ENCODE peak calls at places on chromosomes 12 and 14, in five cellular contexts. N is IMR-90, M is sigmoid colon, Y is body of pancreas, W is A549. B is an unnamed sample.

GRCh38 chr14:36254020-36254614 is 66.3 kb downstream of the MBIP start:
- DNase-seq in Y (no peak), M (no peak), W (no peak), N (peak; percentile 19), B (no peak)

GRCh38 chr12:125246346-125246656 is 181.1 kb downstream of the AACS start:
- DNase-seq in M (no peak), N (no peak), W (no peak), Y (no peak), B (no peak)

GRCh38 chr14:100363053-100363452 is 39.9 kb downstream of the SLC25A47 start:
- DNase-seq in M (no peak), W (no peak), Y (no peak), N (no peak), B (no peak)

GRCh38 chr14:101408077-101408831 is 153.0 kb upstream of the DIO3 start:
- DNase-seq in W (no peak), N (peak; percentile 90), Y (no peak), M (no peak), B (no peak)

GRCh38 chr14:34398024-34398423 is 64.0 kb downstream of the SPTSSA start:
- DNase-seq in Y (no peak), N (no peak), M (no peak), W (no peak), B (no peak)

GRCh38 chr14:97524579-97525319 is 727.6 kb downstream of the VRK1 start:
- DNase-seq in W (no peak), M (no peak), N (no peak), Y (no peak), B (no peak)

GRCh38 chr12:45216297-45216982 is 545 bp downstream of the ANO6 start:
- DNase-seq in W (peak; percentile 59), Y (peak; percentile 61), N (peak; percentile 49), M (peak; percentile 76), B (peak; percentile 94)

GRCh38 chr12:45704968-45705367 is 24.5 kb upstream of the ARID2 start:
- DNase-seq in Y (no peak), W (no peak), M (no peak), N (no peak), B (no peak)

GRCh38 chr12:56137853-56138571 is 9.9 kb downstream of the ESYT1 start:
- DNase-seq in M (no peak), N (no peak), Y (no peak), W (no peak), B (no peak)

GRCh38 chr14:22427771-22428228 is 161.2 kb downstream of the DAD1 start:
- DNase-seq in Y (peak; percentile 28), M (peak; percentile 77), N (peak; percentile 57), W (peak; percentile 14), B (no peak)

GRCh38 chr12:15274561-15274967 is 47.7 kb upstream of the PTPRO start:
- DNase-seq in Y (peak; percentile 47), M (peak; percentile 82), N (no peak), W (peak; percentile 11), B (no peak)

GRCh38 chr14:76422662-76423061 is 46.7 kb downstream of the ESRRB start:
- DNase-seq in N (no peak), M (no peak), Y (no peak), W (no peak), B (no peak)

GRCh38 chr14:68245146-68246073 is 425.8 kb downstream of the RAD51B start:
- DNase-seq in N (peak; percentile 64), W (no peak), Y (peak; percentile 20), M (peak; percentile 70), B (no peak)

GRCh38 chr12:99390707-99391106 is 256.8 kb upstream of the GARIN6 start:
- DNase-seq in W (peak; percentile 27), M (no peak), Y (peak; percentile 27), N (no peak), B (no peak)

GRCh38 chr14:21860172-21860571 is 186.6 kb upstream of the OR4E1 start:
- DNase-seq in N (no peak), Y (no peak), W (peak; percentile 28), M (no peak), B (no peak)

GRCh38 chr12:57086951-57087688 is 1.8 kb upstream of the NAB2 start:
- DNase-seq in W (peak; percentile 89), M (peak; percentile 98), N (peak; percentile 93), Y (peak; percentile 78), B (peak; percentile 97)

GRCh38 chr12:101590383-101590782 is 4.4 kb upstream of the MYBPC1 start:
- DNase-seq in M (no peak), N (no peak), Y (no peak), W (no peak), B (no peak)

GRCh38 chr12:12016284-12017100 is 54.2 kb upstream of the BCL2L14 start:
- DNase-seq in W (no peak), N (no peak), Y (no peak), M (no peak), B (no peak)

GRCh38 chr14:30564868-30565248 is 5.9 kb downstream of the G2E3 start:
- DNase-seq in N (peak; percentile 16), M (no peak), W (no peak), Y (no peak), B (no peak)

GRCh38 chr12:94290353-94290752 is 142.0 kb downstream of the PLXNC1 start:
- DNase-seq in Y (no peak), N (no peak), W (no peak), M (no peak), B (no peak)

GRCh38 chr14:93732524-93732923 is 55.8 kb downstream of the PRIMA1 start:
- DNase-seq in W (no peak), Y (no peak), N (no peak), M (no peak), B (no peak)
- H3K9me3 ChIP-seq in W (no peaks in the 10 kb centered on the region), Y (no peaks in the 10 kb centered on the region), N (peaks cover 23% of the 10 kb centered on the region), M (no peaks in the 10 kb centered on the region), B (no peaks in the 10 kb centered on the region)

GRCh38 chr12:47079365-47079893 is at the start of gene PCED1B:
- DNase-seq in N (peak; percentile 72), W (peak; percentile 76), M (peak; percentile 91), Y (peak; percentile 84), B (no peak)
- TF ChIP-seq POLR2A in N (no peak), W (peak; percentile 28), M (peak; percentile 27), Y (peak; percentile 28), B (no peak)

GRCh38 chr14:52439476-52439875 is 112.8 kb downstream of the TXNDC16 start:
- DNase-seq in W (no peak), Y (no peak), M (no peak), N (no peak), B (no peak)
- H3K27ac ChIP-seq in W (no peak overlapping the region), Y (no peak overlapping the region), M (no peak overlapping the region), N (no peak overlapping the region), B (no peak overlapping the region)

DNA sequence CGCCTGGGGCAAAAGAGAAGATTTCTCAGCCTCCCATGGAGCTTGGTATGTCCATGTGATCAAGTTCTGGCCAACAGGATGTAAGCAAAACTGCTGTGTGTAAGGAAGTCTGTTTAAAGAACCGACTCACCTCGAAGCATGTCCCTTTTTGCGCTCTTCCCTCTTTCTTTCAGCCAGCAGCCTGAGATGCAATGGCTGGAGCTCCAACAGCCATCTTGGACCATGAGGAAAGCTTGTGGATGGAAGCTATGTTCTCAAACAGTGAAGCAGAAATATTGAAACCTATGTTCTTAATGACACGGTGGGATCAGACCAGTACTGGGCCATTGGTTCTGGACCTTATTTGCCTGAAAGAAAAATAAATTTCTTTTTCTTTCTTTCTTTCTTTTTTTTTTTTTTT is 82.3 kb upstream of the SLC24A4 start:
- DNase-seq in W (no peak), Y (no peak), M (no peak), N (no peak), B (no peak)
- H3K9me3 ChIP-seq in W (peaks cover 31% of the 10 kb centered on the region), Y (no peaks in the 10 kb centered on the region), M (peaks cover 6% of the 10 kb centered on the region), N (peaks cover 9% of the 10 kb centered on the region), B (peaks cover 13% of the 10 kb centered on the region)

GRCh38 chr12:6161124-6161882 is 36.8 kb upstream of the VWF start:
- DNase-seq in W (no peak), Y (no peak), N (peak; percentile 92), M (no peak), B (no peak)
- TF ChIP-seq POLR2A in W (no peak), Y (no peak), N (no peak), M (no peak), B (no peak)

GRCh38 chr12:106137456-106138278 is 1.1 kb downstream of the NUAK1 start:
- DNase-seq in Y (no peak), W (no peak), N (peak; percentile 15), M (no peak), B (no peak)

GRCh38 chr12:106134294-106134949 is 4.3 kb downstream of the NUAK1 start:
- DNase-seq in M (no peak), N (no peak), W (no peak), Y (no peak), B (no peak)

GRCh38 chr12:106135781-106136180 is 3.0 kb downstream of the NUAK1 start:
- DNase-seq in M (no peak), N (peak; percentile 55), Y (no peak), W (peak; percentile 43), B (no peak)

GRCh38 chr12:106135075-106135474 is 3.7 kb downstream of the NUAK1 start:
- DNase-seq in W (no peak), N (peak; percentile 41), M (no peak), Y (no peak), B (no peak)

DNA sequence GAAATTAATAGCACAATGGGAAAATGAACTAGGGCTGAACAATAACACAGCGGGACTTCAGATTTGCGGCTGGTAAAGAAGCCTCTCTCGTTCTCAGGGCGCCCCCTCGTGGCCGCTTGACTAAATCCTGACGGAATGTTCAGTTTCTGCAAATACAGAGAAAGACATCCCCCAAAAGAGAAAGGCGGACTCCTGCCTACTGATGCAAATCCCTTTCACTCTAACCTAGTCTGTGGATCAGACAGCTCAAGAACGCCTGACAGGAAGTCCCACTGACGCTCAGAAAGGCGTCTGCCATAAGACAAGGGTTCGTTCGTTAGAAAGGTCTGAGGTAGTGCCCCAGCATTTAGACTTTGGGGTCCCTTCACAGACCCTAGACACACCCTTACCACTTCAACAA is 2.5 kb downstream of the NUAK1 start:
- DNase-seq in W (peak; percentile 89), Y (peak; percentile 89), M (peak; percentile 93), N (peak; percentile 83), B (peak; percentile 98)
- H3K27ac ChIP-seq in W (peak overlapping the region; percentile 99), Y (no peak overlapping the region), M (peak overlapping the region; percentile 65), N (peak overlapping the region; percentile 2), B (peak overlapping the region; percentile 96)

GRCh38 chr12:72742560-72742959 is 470.4 kb downstream of the TRHDE start:
- DNase-seq in Y (no peak), W (no peak), N (no peak), M (no peak), B (no peak)

GRCh38 chr12:72747460-72747859 is 475.3 kb downstream of the TRHDE start:
- DNase-seq in Y (no peak), M (no peak), N (no peak), W (no peak), B (no peak)
- H3K9me3 ChIP-seq in Y (no peaks in the 10 kb centered on the region), M (peaks cover 3% of the 10 kb centered on the region), N (no peaks in the 10 kb centered on the region), W (no peaks in the 10 kb centered on the region), B (no peaks in the 10 kb centered on the region)

DNA sequence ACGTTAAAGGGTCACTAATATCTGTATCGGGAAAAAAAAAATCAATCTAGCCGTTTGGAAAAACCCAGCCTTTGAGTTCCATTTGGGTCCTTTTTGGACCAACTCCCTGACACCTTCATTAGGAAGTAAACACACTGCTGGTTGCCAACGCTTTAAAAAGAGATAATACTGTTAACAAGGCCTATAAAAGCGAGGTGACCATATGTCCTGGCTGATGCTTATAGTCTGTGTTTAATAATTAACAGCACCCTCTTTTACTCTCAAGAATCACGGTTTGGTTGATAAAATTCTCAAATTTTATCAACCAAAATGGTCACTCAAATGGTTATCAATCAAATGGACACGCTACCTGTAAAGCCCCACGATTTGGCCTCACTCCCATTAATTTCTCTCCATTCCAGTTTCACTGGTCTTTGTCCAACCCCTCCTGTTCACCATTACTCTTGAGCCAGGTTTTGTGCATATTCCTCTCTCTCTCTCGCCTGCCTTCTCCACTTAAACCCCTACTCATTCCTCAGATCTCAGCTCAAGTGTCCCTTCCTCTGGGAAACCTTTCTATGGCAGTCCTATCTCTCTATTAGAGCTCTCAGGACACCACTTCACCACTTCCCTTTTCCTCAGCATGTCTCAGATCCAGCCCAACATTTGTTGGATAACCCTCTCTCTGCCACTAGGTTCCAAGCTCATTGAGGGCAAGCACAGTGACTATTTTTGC is 9.5 kb downstream of the BTG1 start:
- DNase-seq in N (no peak), M (no peak), Y (peak; percentile 43), W (no peak), B (no peak)
- TF ChIP-seq POLR2A in N (no peak), M (no peak), Y (peak; percentile 25), W (no peak), B (no peak)